ENCODE peak calls at places on chromosome 22, in four cellular contexts. F is fibroblast of lung, N is pancreas, C is A549. B is an unnamed sample.

GRCh38 chr22:26888887-26889286 is 231.5 kb downstream of the MIAT start:
- DNase-seq in F (no peak), N (no peak), C (no peak), B (no peak)

GRCh38 chr22:48943567-48944432 is 883.9 kb downstream of the BRD1 start:
- DNase-seq in F (no peak), N (no peak), C (peak; percentile 20), B (peak; percentile 24)

GRCh38 chr22:47324435-47324990 is 562.1 kb downstream of the TBC1D22A start:
- DNase-seq in F (no peak), N (no peak), C (no peak), B (no peak)

GRCh38 chr22:30969532-30970355 is 679 bp downstream of the TUG1 start:
- DNase-seq in F (peak; percentile 54), N (no peak), C (peak; percentile 44), B (no peak)

GRCh38 chr22:39309881-39310714 is 9.3 kb downstream of the RPL3 start:
- DNase-seq in F (peak; percentile 69), N (no peak), C (no peak), B (no peak)

GRCh38 chr22:36323182-36323854 is 64.4 kb downstream of the MYH9 start:
- DNase-seq in F (peak; percentile 93), N (no peak), C (no peak), B (peak; percentile 92)

GRCh38 chr22:50274311-50274710 is 4.1 kb upstream of the MAPK11 start:
- DNase-seq in F (peak; percentile 74), N (no peak), C (peak; percentile 70), B (peak; percentile 70)

GRCh38 chr22:31748490-31748889 is 1.4 kb downstream of the PRR14L start:
- DNase-seq in F (no peak), N (no peak), C (no peak), B (no peak)

GRCh38 chr22:49602481-49602880 is 225.2 kb downstream of the BRD1 start:
- DNase-seq in F (no peak), N (no peak), C (no peak), B (no peak)

GRCh38 chr22:39252461-39253391 is 7.9 kb upstream of the PDGFB start:
- DNase-seq in F (no peak), N (no peak), C (no peak), B (no peak)

GRCh38 chr22:41123151-41123550 is 30.8 kb downstream of the EP300 start:
- DNase-seq in F (no peak), N (no peak), C (no peak), B (no peak)

GRCh38 chr22:50104149-50104548 is 14.3 kb downstream of the MOV10L1 start:
- DNase-seq in F (no peak), N (no peak), C (no peak), B (no peak)

GRCh38 chr22:19222242-19223005 is 43.9 kb upstream of the SLC25A1 start:
- DNase-seq in F (no peak), N (no peak), C (no peak), B (no peak)

GRCh38 chr22:44727709-44728108 is 24.7 kb upstream of the ARHGAP8 start:
- DNase-seq in F (no peak), N (no peak), C (no peak), B (no peak)
- H3K4me1 ChIP-seq in F (peaks cover 9% of the 10 kb centered on the region), N (peaks cover 5% of the 10 kb centered on the region), C (no peaks in the 10 kb centered on the region), B (peaks cover 8% of the 10 kb centered on the region)

GRCh38 chr22:20582520-20583361 is 75.3 kb downstream of the MED15 start:
- DNase-seq in F (no peak), N (no peak), C (no peak), B (no peak)

GRCh38 chr22:20584029-20584871 is 76.8 kb downstream of the MED15 start:
- DNase-seq in F (no peak), N (no peak), C (no peak), B (no peak)

GRCh38 chr22:20584872-20585639 is 77.6 kb downstream of the MED15 start:
- DNase-seq in F (no peak), N (no peak), C (no peak), B (no peak)

GRCh38 chr22:20582171-20582511 is 74.7 kb downstream of the MED15 start:
- DNase-seq in F (no peak), N (no peak), C (no peak), B (no peak)

DNA sequence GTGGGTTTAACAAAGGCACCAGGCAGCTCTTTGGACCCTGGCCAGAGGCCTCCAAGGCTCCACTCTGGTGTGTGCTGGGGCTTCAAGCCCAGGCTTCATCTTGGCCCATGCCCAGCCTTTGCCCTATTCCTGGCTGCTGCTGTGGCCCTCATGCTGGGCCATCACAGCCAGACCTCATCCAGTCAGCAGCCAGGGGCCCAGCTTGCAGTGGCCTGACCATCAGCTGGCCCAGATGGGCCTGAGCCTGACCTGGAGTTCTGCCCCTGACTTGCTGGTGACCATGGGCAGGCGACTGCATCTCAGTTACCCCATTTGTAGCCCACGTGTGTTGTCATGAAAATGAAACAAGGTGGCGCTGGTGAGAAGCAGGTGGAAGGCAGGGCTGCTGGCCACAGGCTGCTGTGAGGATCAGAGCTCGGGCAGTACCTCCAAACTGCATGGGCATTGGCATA is 76.1 kb downstream of the MED15 start:
- DNase-seq in F (no peak), N (no peak), C (peak; percentile 20), B (no peak)
- TF ChIP-seq CTCF in F (peak; percentile 5), N (no peak), C (peak; percentile 17), B (peak; percentile 4)

GRCh38 chr22:29780781-29781676 is 13.9 kb downstream of the UQCR10 start:
- DNase-seq in F (peak; percentile 52), N (no peak), C (no peak), B (no peak)
- H3K4me1 ChIP-seq in F (peaks cover 37% of the 10 kb centered on the region), N (peaks cover 49% of the 10 kb centered on the region), C (peaks cover 28% of the 10 kb centered on the region), B (peaks cover 3% of the 10 kb centered on the region)

GRCh38 chr22:46077669-46078099 is 72.6 kb upstream of the PPARA start:
- DNase-seq in F (no peak), N (peak; percentile 9), C (no peak), B (no peak)
- TF ChIP-seq CTCF in F (no peak), N (no peak), C (no peak), B (no peak)

B was measured in cardiac muscle cell.